ENCODE peak calls at places on chromosome 19, in ten cellular contexts. U is dorsolateral prefrontal cortex; Q is heart right ventricle; B is CD8-positive, alpha-beta T cell; X is cardiac muscle cell; G is brain microvascular endothelial cell; D is neural progenitor cell; A is Caco-2; S is fibroblast of the aortic adventitia; H is PC-3. Y is an unnamed sample.

GRCh38 chr19:3979289-3979673 is 6.0 kb downstream of the EEF2 start:
- DNase-seq in D (no peak), H (no peak), Q (no peak), A (no peak), X (no peak), S (no peak), B (no peak), G (no peak), U (no peak), Y (no peak)

GRCh38 chr19:16266586-16266942 is 58.1 kb upstream of the KLF2 start:
- DNase-seq in X (no peak), G (no peak), A (no peak), D (no peak), H (no peak), U (no peak), B (peak), S (no peak), Q (no peak), Y (no peak)

GRCh38 chr19:42540071-42540553 is 11.8 kb upstream of the CEACAM1 start:
- DNase-seq in G (no peak), X (peak), U (peak), B (no peak), Q (no peak), S (peak), A (no peak), D (peak), H (no peak), Y (peak)

GRCh38 chr19:36221474-36221873 is 6.6 kb downstream of the ZNF146 start:
- DNase-seq in U (no peak), B (no peak), X (no peak), S (no peak), G (no peak), H (no peak), Q (no peak), D (no peak), A (no peak), Y (no peak)

GRCh38 chr19:10895920-10896319 is 24.6 kb downstream of the CARM1 start:
- DNase-seq in Q (no peak), H (no peak), B (no peak), D (no peak), S (no peak), U (no peak), G (no peak), A (no peak), X (no peak), Y (no peak)

GRCh38 chr19:15180451-15181390 is 20.1 kb downstream of the NOTCH3 start:
- DNase-seq in A (peak), U (no peak), X (no peak), B (no peak), D (peak), G (no peak), Q (peak), S (no peak), H (no peak), Y (no peak)

GRCh38 chr19:56304243-56304642 is 10.4 kb downstream of the ZSCAN5A start:
- DNase-seq in X (no peak), H (no peak), B (no peak), D (no peak), S (no peak), U (no peak), G (no peak), A (no peak), Q (no peak), Y (no peak)

GRCh38 chr19:3738477-3739220 is 22.8 kb downstream of the APBA3 start:
- DNase-seq in X (no peak), Q (no peak), H (no peak), B (no peak), G (no peak), A (no peak), U (no peak), D (no peak), S (no peak), Y (no peak)

GRCh38 chr19:31085125-31085524 is 264.1 kb downstream of the TSHZ3 start:
- DNase-seq in S (no peak), U (no peak), H (no peak), G (no peak), Q (no peak), D (no peak), B (no peak), A (no peak), X (no peak), Y (no peak)

GRCh38 chr19:4120531-4120930 is 3.4 kb downstream of the MAP2K2 start:
- DNase-seq in G (peak), A (no peak), D (no peak), Q (no peak), U (no peak), H (peak), X (peak), S (peak), B (no peak), Y (peak)

GRCh38 chr19:46955114-46955812 is 64.4 kb upstream of the NPAS1 start:
- DNase-seq in D (no peak), A (no peak), B (peak), U (no peak), S (peak), X (peak), H (peak), Q (no peak), G (no peak), Y (peak)

GRCh38 chr19:34676697-34677385 is at the start of gene SCGB2B2:
- DNase-seq in H (peak), X (no peak), S (no peak), B (peak), A (no peak), U (no peak), G (no peak), D (no peak), Q (no peak), Y (no peak)

GRCh38 chr19:18278521-18279265 is 2.7 kb downstream of the JUND start:
- DNase-seq in B (no peak), Q (no peak), H (no peak), X (peak), D (no peak), A (peak), S (peak), U (no peak), G (peak), Y (no peak)

GRCh38 chr19:40754611-40755247 is 3.7 kb downstream of the SNRPA start:
- DNase-seq in S (no peak), A (no peak), B (no peak), Q (no peak), D (no peak), X (peak), H (peak), U (no peak), G (no peak), Y (no peak)

GRCh38 chr19:472005-472858 is 11.4 kb upstream of the SHC2 start:
- DNase-seq in H (no peak), X (no peak), D (no peak), A (no peak), U (no peak), G (no peak), B (no peak), Q (no peak), S (no peak), Y (peak)

GRCh38 chr19:55447421-55448174 is 4.5 kb upstream of the SHISA7 start:
- DNase-seq in B (no peak), D (peak), A (peak), H (peak), Q (no peak), S (peak), X (peak), U (peak), G (no peak), Y (peak)

GRCh38 chr19:50189326-50189725 is 14.1 kb upstream of the MYH14 start:
- DNase-seq in D (no peak), Q (no peak), S (no peak), B (no peak), A (no peak), G (no peak), X (no peak), H (no peak), U (no peak), Y (no peak)

GRCh38 chr19:41877490-41877876 is 404 bp downstream of the CD79A start:
- DNase-seq in G (no peak), U (no peak), B (no peak), H (no peak), S (no peak), D (no peak), A (no peak), Q (no peak), X (no peak), Y (no peak)

DNA sequence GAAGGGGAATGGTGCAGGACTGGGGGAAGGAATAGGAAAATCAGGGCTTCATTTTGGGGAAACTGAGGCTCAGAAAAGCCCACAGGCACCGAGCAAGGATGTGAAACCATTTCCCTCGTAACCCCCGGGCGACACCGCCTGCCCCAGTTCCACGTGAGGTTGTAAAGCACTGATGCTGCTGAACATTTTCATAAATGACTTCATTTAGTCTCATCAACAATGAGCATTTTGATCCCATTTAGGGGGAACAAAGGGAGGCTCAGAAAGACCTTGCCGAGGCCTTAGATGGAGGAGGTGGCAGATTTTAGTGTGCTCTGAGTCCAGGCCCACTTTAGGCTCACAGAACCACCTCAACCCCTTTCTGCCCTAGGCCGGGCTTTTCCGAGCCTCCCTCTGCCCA is 20.5 kb upstream of the FBXO27 start:
- DNase-seq in Q (no peak), G (no peak), H (no peak), A (no peak), X (no peak), D (no peak), U (no peak), S (no peak), B (no peak), Y (no peak)
- H3K4me3 ChIP-seq in Q (no peak), G (no peak), H (no peak), A (no peak), X (no peak), D (no peak), U (no peak), S (no peak), B (no peak), Y (no peak)

DNA sequence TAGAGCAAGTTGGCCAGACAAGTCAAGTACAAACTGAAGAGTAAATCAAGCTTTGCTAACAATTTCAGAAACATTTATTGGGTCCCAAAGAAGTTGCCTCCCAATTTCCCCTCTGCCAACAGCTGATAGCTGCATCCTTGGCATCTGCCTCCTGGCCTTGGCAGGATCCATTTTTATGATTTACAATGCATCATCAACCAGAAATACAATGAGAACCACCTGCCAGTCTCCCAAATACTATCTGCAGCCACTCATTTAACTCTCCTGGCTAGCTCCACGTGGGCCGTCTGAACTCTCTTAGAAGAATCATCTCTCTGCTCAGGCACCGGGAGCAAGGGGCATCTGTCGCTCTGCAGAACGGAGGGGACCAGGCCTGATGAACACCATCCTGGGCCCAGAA is 2.7 kb downstream of the LONP1 start:
- DNase-seq in A (no peak), X (no peak), S (no peak), Q (no peak), U (no peak), D (no peak), B (no peak), G (no peak), H (no peak), Y (no peak)
- TF ChIP-seq CTCF in A (no peak), X (no peak), S (no peak), Q (no peak), U (no peak), D (no peak), B (no peak), G (no peak), H (no peak), Y (no peak)

DNA sequence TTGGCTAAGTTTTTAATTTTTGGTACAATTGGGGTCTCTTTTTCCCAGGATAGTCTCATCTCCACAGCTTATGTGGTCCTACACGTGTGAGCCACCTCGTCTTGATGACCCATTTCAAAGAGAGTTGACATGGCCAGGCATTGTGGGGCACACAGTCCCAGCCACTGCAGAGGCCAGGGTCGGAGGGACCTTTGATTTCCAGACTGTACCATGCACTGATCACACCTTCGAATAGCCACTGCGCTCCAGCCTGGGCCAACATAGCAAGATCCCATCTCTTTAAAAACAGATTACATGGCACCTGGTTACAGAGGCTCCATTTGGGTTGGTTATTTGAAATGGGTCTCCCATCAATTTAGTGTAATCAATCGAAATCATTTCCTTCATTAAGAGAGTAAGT is 71.6 kb downstream of the DPRX start:
- DNase-seq in H (no peak), A (no peak), S (no peak), Q (no peak), D (no peak), U (no peak), X (no peak), B (no peak), G (no peak), Y (no peak)
- H3K4me3 ChIP-seq in H (no peak), A (no peak), S (no peak), Q (no peak), D (no peak), U (no peak), X (no peak), B (no peak), G (no peak), Y (no peak)

GRCh38 chr19:7916137-7916907 is 1.7 kb downstream of the TGFBR3L start:
- DNase-seq in X (no peak), Q (no peak), S (no peak), B (no peak), A (peak), U (no peak), G (no peak), D (peak), H (peak), Y (peak)
- TF ChIP-seq CTCF in X (no peak), Q (no peak), S (no peak), B (no peak), A (no peak), U (no peak), G (no peak), D (peak), H (peak), Y (no peak)

GRCh38 chr19:48867922-48868195 is 558 bp downstream of the PLEKHA4 start:
- DNase-seq in X (no peak), G (no peak), B (no peak), Q (no peak), D (peak), S (no peak), U (no peak), A (no peak), H (no peak), Y (peak)
- H3K4me3 ChIP-seq in X (no peak), G (peak), B (no peak), Q (peak), D (peak), S (peak), U (no peak), A (peak), H (no peak), Y (peak)

GRCh38 chr19:29593869-29594268 is 12.2 kb upstream of the POP4 start:
- DNase-seq in S (no peak), A (no peak), X (no peak), D (no peak), B (no peak), U (no peak), G (no peak), Q (no peak), H (no peak), Y (no peak)
- TF ChIP-seq CTCF in S (no peak), A (no peak), X (no peak), D (no peak), B (no peak), U (no peak), G (no peak), Q (no peak), H (no peak), Y (no peak)

DNA sequence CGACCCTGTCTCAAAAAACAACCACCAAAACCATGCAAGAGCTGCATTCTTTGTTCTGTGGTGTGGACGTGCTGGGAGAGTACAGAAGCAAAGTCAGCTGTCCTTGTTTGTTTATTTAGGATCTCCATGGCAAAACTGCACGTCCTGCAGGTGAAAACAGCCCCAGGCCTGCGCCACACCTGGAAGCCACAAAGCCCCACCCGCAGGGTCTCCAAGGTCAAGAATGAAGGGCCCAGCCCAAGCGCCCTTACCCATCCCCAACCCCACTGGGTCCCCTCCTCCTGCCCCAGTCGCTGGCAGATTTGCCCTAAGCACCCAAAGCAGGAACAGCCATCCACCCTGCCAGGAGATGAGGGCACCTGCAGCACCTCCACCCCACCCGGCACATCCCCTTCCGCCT is 10.5 kb downstream of the MBD3 start:
- DNase-seq in H (no peak), Q (no peak), X (no peak), D (no peak), U (no peak), S (no peak), G (no peak), A (no peak), B (no peak), Y (no peak)
- H3K4me3 ChIP-seq in H (no peak), Q (no peak), X (no peak), D (no peak), U (no peak), S (no peak), G (no peak), A (no peak), B (no peak), Y (no peak)

DNA sequence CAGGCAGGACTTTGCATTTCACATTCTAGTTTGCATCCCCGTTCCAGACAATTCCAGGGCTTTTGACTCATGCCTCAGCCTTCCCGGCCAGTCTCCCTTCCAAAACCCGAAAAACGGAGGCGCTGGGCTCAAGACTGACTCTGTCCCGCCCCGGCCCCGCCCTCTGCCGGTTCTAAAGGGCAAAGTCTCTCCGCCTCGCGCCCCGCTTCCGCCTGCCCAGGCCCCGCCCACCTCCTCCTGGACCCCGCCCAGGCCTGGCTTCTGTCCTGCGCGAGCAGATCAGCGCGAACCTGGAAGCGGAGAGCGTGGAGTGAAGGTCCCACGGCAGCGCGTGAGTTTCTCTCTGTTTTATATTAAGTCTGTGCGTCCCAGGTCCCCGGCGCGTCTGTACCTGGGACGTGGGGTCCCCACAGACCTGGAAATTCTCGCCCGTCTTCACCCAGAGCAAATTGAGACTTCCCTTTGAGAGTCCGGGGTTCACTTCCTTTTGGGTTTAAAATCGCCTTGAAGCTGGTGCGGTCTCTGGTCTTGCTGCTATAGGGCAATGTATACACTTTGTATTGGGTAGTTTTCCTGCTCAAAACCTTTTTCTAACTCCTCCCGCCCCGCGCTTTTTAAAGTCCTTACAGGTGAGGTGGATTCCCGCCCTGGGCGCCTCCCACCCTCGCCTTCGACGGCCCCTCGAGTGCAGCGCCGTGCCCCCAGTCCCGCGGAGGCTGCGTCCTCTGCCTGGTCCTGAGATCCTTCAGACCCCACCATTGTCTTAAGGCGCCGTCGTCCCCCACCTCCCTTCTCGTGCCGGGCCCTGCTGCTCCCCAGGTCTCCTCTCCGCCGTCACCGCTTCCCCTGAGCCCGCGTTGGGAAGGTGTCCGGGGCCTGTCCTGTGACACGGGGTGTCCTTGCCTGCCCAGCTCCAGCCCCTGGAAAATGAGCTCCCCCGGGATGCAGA is 31.2 kb downstream of the ZNF701 start:
- DNase-seq in A (peak), X (peak), G (peak), H (peak), D (peak), S (peak), B (peak), Q (peak), U (peak), Y (peak)
- TF ChIP-seq CTCF in A (peak), X (peak), G (peak), H (peak), D (peak), S (peak), B (peak), Q (peak), U (peak), Y (peak)

GRCh38 chr19:45070214-45070613 is 6.1 kb downstream of the ZNF296 start:
- DNase-seq in X (no peak), D (no peak), H (no peak), S (no peak), U (no peak), B (no peak), A (no peak), G (no peak), Q (no peak), Y (no peak)
- H3K4me3 ChIP-seq in X (no peak), D (no peak), H (no peak), S (no peak), U (no peak), B (no peak), A (no peak), G (no peak), Q (no peak), Y (no peak)

GRCh38 chr19:12484011-12484370 is 625 bp downstream of the ZNF709 start:
- DNase-seq in X (no peak), Q (no peak), U (no peak), B (no peak), H (no peak), A (no peak), D (no peak), S (peak), G (no peak), Y (no peak)

GRCh38 chr19:12485571-12485970 is 955 bp upstream of the ZNF709 start:
- DNase-seq in G (no peak), B (no peak), X (no peak), U (no peak), D (peak), A (no peak), H (no peak), S (no peak), Q (no peak), Y (no peak)

GRCh38 chr19:12481781-12482504 is 2.7 kb downstream of the ZNF709 start:
- DNase-seq in X (no peak), H (no peak), B (no peak), G (no peak), S (no peak), A (no peak), Q (no peak), D (no peak), U (no peak), Y (no peak)

GRCh38 chr19:12484371-12485322 is at the start of gene ZNF709:
- DNase-seq in Q (peak), H (peak), G (peak), B (peak), U (peak), S (peak), D (peak), A (peak), X (peak), Y (peak)

GRCh38 chr19:12482505-12482886 is 2.1 kb downstream of the ZNF709 start:
- DNase-seq in G (no peak), H (no peak), A (no peak), B (no peak), S (no peak), D (no peak), U (no peak), X (no peak), Q (no peak), Y (no peak)
- TF ChIP-seq CTCF in G (no peak), H (no peak), A (no peak), B (no peak), S (no peak), D (no peak), U (no peak), X (no peak), Q (no peak), Y (no peak)

Y was measured in foreskin fibroblast.